ENCODE peak calls at places on chromosomes 3 and 15, in ten cellular contexts. Q is A549, P is NB4, J is HepG2, F is endothelial cell of umbilical vein, E is H1, U is SK-N-SH, V is HCT116, S is GM12878, K is K562. Y is an unnamed sample.

GRCh38 chr3:177371903-177372302 is 174.6 kb upstream of the TBL1XR1 start:
- DNase-seq in Q (no peak), P (no peak), J (no peak), F (no peak), E (no peak), U (no peak), V (no peak), S (no peak), K (no peak), Y (no peak)

GRCh38 chr3:11185564-11186317 is 31.4 kb downstream of the HRH1 start:
- DNase-seq in Q (peak; percentile 83), P (no peak), J (no peak), F (peak; percentile 97), E (no peak), U (no peak), V (peak; percentile 83), S (no peak), K (no peak), Y (no peak)

GRCh38 chr3:185942396-185942795 is 4.6 kb upstream of the TRA2B start:
- DNase-seq in Q (no peak), P (no peak), J (no peak), F (no peak), E (no peak), U (no peak), V (no peak), S (no peak), K (no peak), Y (no peak)

GRCh38 chr15:100768501-100768931 is 111.1 kb upstream of the ALDH1A3 start:
- DNase-seq in Q (no peak), P (no peak), J (no peak), F (no peak), E (no peak), U (peak; percentile 9), V (no peak), S (no peak), K (no peak), Y (peak; percentile 6)

GRCh38 chr3:148079370-148079769 is 618.3 kb upstream of the AGTR1 start:
- DNase-seq in Q (no peak), P (no peak), J (no peak), F (no peak), E (no peak), U (peak; percentile 59), V (no peak), S (no peak), K (no peak), Y (no peak)

GRCh38 chr15:53251523-53251922 is 461.4 kb upstream of the ONECUT1 start:
- DNase-seq in Q (no peak), P (no peak), J (no peak), F (no peak), E (no peak), U (no peak), V (no peak), S (no peak), K (no peak), Y (no peak)

GRCh38 chr15:33547876-33548275 is 237.1 kb downstream of the RYR3 start:
- DNase-seq in Q (peak; percentile 22), P (peak; percentile 56), J (peak; percentile 13), F (peak; percentile 55), E (peak; percentile 77), U (no peak), V (no peak), S (no peak), K (no peak), Y (peak; percentile 87)

GRCh38 chr3:13753926-13754325 is 125.9 kb downstream of the WNT7A start:
- DNase-seq in Q (no peak), P (no peak), J (no peak), F (no peak), E (no peak), U (no peak), V (no peak), S (no peak), K (no peak), Y (no peak)

GRCh38 chr3:46191730-46192129 is 16.4 kb downstream of the CCR1 start:
- DNase-seq in Q (no peak), P (peak; percentile 66), J (no peak), F (no peak), E (no peak), U (no peak), V (no peak), S (no peak), K (no peak), Y (no peak)

GRCh38 chr3:40751652-40752051 is 226.9 kb downstream of the ZNF621 start:
- DNase-seq in Q (no peak), P (no peak), J (no peak), F (no peak), E (no peak), U (no peak), V (no peak), S (no peak), K (no peak), Y (no peak)

GRCh38 chr15:74130089-74130848 is at the start of gene ISLR2:
- DNase-seq in Q (no peak), P (no peak), J (no peak), F (no peak), E (no peak), U (peak; percentile 87), V (no peak), S (no peak), K (peak; percentile 43), Y (peak; percentile 54)

GRCh38 chr15:43132830-43133428 is 457 bp upstream of the TMEM62 start:
- DNase-seq in Q (no peak), P (no peak), J (no peak), F (peak; percentile 5), E (no peak), U (peak; percentile 21), V (no peak), S (no peak), K (no peak), Y (peak; percentile 17)

GRCh38 chr15:39888809-39889208 is 31.3 kb downstream of the GPR176 start:
- DNase-seq in Q (no peak), P (peak; percentile 14), J (peak; percentile 15), F (no peak), E (no peak), U (no peak), V (no peak), S (no peak), K (no peak), Y (no peak)

DNA sequence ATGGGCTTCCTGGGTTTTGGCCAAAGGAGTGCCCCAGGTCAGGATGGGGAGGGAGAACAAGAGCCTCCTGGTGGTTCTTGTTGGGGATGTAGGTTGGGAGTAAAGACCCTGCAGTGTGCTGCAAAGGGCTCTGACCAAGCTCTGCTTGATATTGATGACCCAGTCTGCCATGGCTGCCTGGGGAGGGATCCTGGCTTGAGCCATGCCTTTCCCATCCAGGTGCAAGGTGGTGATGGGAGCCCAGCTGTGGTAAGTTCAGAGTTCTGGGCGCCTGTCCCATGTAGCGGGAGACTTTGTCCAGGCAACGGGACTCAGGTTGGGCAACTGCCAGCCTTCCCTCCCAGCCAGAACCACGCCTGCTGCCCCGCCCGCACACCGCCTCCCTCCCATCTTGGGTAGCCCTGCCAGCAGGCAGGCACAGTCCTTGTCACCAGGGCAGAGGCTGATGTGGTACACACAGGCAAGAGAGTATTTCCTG is 2.6 kb downstream of the GNAI2 start:
- DNase-seq in Q (peak; percentile 41), P (no peak), J (peak; percentile 45), F (peak; percentile 33), E (no peak), U (no peak), V (no peak), S (no peak), K (no peak), Y (no peak)
- TF ChIP-seq MAX in Q (no peak), P (no peak), J (no peak), F (no peak), E (no peak), U (no peak), V (no peak), S (no peak), K (no peak), Y (no peak)

DNA sequence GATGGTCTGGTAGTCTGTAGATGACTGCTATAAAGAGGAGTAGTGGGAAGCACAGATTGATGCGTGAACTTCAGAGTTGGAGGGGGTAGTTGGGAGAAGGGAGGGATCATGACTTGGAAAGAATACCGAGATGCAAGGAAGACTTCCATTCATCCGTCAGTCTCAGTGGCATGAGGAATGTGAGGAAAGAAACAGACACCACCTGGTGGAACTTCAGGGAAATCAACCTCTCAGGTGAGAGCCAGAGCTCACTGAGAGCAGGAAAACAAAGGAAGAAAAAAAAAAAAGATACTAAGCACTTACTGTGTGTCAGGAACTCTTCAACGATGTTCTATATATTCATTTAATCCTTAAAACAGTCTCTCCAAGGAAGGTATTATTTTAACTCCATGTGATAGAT is 172.4 kb downstream of the OXSM start:
- DNase-seq in Q (peak; percentile 34), P (no peak), J (peak; percentile 6), F (no peak), E (no peak), U (no peak), V (peak; percentile 13), S (no peak), K (no peak), Y (peak; percentile 27)
- TF ChIP-seq MAX in Q (no peak), P (no peak), J (no peak), F (no peak), E (peak; percentile 19), U (no peak), V (no peak), S (no peak), K (no peak), Y (no peak)

DNA sequence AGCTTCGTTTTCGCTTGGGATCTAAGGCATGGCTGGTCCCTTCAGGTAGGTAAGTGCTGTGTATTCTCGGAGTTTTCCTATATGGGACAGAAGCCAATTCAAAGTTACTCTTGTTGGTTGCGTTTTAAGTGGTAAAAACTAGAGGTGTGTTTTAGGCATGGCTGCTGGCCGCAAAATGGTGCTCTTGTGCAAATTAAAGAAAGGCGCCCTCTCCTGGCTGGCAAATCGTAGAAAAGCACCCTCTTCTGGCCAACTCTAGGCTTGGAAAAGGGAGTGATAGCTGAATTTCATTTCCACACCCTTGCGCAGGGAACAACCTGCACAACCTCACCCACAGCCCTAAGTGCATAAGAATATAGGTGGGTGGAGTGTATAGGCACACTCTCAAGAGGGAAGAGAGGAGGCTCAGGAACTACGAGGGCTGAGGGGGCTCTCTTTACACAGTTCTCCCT is 23.5 kb downstream of the DRD3 start:
- DNase-seq in Q (peak; percentile 61), P (peak; percentile 57), J (peak; percentile 21), F (peak; percentile 41), E (peak; percentile 74), U (peak; percentile 17), V (peak; percentile 34), S (no peak), K (peak; percentile 27), Y (peak; percentile 55)
- TF ChIP-seq MAX in Q (no peak), P (no peak), J (no peak), F (no peak), E (peak; percentile 32), U (no peak), V (no peak), S (no peak), K (no peak), Y (no peak)

GRCh38 chr3:37867144-37867543 is 5.5 kb downstream of the CTDSPL start:
- DNase-seq in Q (no peak), P (no peak), J (no peak), F (no peak), E (no peak), U (no peak), V (no peak), S (no peak), K (no peak), Y (no peak)

GRCh38 chr3:37871858-37872257 is 10.2 kb downstream of the CTDSPL start:
- DNase-seq in Q (no peak), P (no peak), J (no peak), F (no peak), E (no peak), U (no peak), V (no peak), S (no peak), K (no peak), Y (no peak)

GRCh38 chr3:37876279-37876678 is 14.6 kb downstream of the CTDSPL start:
- DNase-seq in Q (no peak), P (no peak), J (no peak), F (no peak), E (no peak), U (no peak), V (no peak), S (no peak), K (no peak), Y (no peak)

GRCh38 chr3:37872413-37873160 is 10.9 kb downstream of the CTDSPL start:
- DNase-seq in Q (no peak), P (no peak), J (no peak), F (no peak), E (no peak), U (no peak), V (no peak), S (no peak), K (no peak), Y (no peak)
- TF ChIP-seq MAX in Q (no peak), P (no peak), J (no peak), F (no peak), E (no peak), U (no peak), V (no peak), S (no peak), K (no peak), Y (no peak)

Y was measured in WTC11.